ENCODE peak calls at places on chromosomes 11 and 22, in ten cellular contexts. M, E, Q, A, U, Y, D, G, H and W are unnamed samples.

GRCh38 chr11:87290304-87290922 is 252.7 kb downstream of the TMEM135 start:
- DNase-seq in M (peak), E (no peak), Q (no peak), A (no peak), U (no peak), Y (no peak), D (no peak), G (peak), H (no peak), W (no peak)

GRCh38 chr11:1567052-1567720 is 4.9 kb downstream of the DUSP8 start:
- DNase-seq in M (no peak), E (no peak), Q (no peak), A (peak), U (no peak), Y (no peak), D (no peak), G (no peak), H (no peak), W (no peak)

GRCh38 chr11:128686745-128687177 is 7.1 kb upstream of the FLI1 start:
- DNase-seq in M (peak), E (peak), Q (peak), A (peak), U (no peak), Y (peak), D (peak), G (no peak), H (peak), W (peak)

GRCh38 chr11:6468712-6469495 is 4.8 kb downstream of the TRIM3 start:
- DNase-seq in M (peak), E (peak), Q (no peak), A (no peak), U (peak), Y (no peak), D (peak), G (peak), H (peak), W (peak)

GRCh38 chr11:62805991-62806441 is 776 bp upstream of the NXF1 start:
- DNase-seq in M (peak), E (no peak), Q (no peak), A (no peak), U (no peak), Y (peak), D (no peak), G (peak), H (peak), W (peak)

GRCh38 chr11:62449451-62449851 is 30.6 kb downstream of the SCGB1A1 start:
- DNase-seq in M (no peak), E (no peak), Q (no peak), A (no peak), U (no peak), Y (no peak), D (no peak), G (no peak), H (no peak), W (no peak)

GRCh38 chr11:119796363-119797060 is 67.5 kb upstream of the NECTIN1 start:
- DNase-seq in M (peak), E (no peak), Q (no peak), A (no peak), U (no peak), Y (no peak), D (no peak), G (no peak), H (no peak), W (peak)

GRCh38 chr22:24803064-24803542 is 2.9 kb upstream of the SGSM1 start:
- DNase-seq in M (peak), E (peak), Q (no peak), A (peak), U (peak), Y (peak), D (peak), G (peak), H (peak), W (peak)

GRCh38 chr11:19447150-19447566 is 206.4 kb upstream of the E2F8 start:
- DNase-seq in M (no peak), E (no peak), Q (no peak), A (no peak), U (no peak), Y (no peak), D (no peak), G (no peak), H (no peak), W (no peak)

GRCh38 chr11:134486704-134487103 is 74.7 kb upstream of the B3GAT1 start:
- DNase-seq in M (no peak), E (no peak), Q (no peak), A (no peak), U (no peak), Y (no peak), D (no peak), G (no peak), H (no peak), W (no peak)

GRCh38 chr22:43996170-43996980 is 27.7 kb upstream of the PARVB start:
- DNase-seq in M (no peak), E (peak), Q (no peak), A (peak), U (peak), Y (peak), D (no peak), G (peak), H (peak), W (peak)

GRCh38 chr11:35602979-35603378 is 15.3 kb upstream of the FJX1 start:
- DNase-seq in M (no peak), E (no peak), Q (no peak), A (no peak), U (no peak), Y (no peak), D (no peak), G (no peak), H (no peak), W (no peak)

GRCh38 chr11:86152006-86152862 is 83.3 kb upstream of the PICALM start:
- DNase-seq in M (no peak), E (no peak), Q (no peak), A (no peak), U (no peak), Y (no peak), D (no peak), G (no peak), H (no peak), W (peak)

GRCh38 chr11:65652511-65653228 is 10.0 kb downstream of the RELA start:
- DNase-seq in M (peak), E (peak), Q (peak), A (peak), U (peak), Y (peak), D (peak), G (peak), H (peak), W (peak)

GRCh38 chr22:38924197-38924952 is 33.0 kb upstream of the APOBEC3A start:
- DNase-seq in M (no peak), E (peak), Q (no peak), A (no peak), U (peak), Y (no peak), D (no peak), G (no peak), H (no peak), W (no peak)

GRCh38 chr11:2089536-2090165 is 49.5 kb downstream of the IGF2 start:
- DNase-seq in M (peak), E (no peak), Q (peak), A (no peak), U (no peak), Y (peak), D (peak), G (no peak), H (peak), W (no peak)

GRCh38 chr22:49432211-49432905 is 395.3 kb downstream of the BRD1 start:
- DNase-seq in M (no peak), E (no peak), Q (no peak), A (no peak), U (no peak), Y (no peak), D (no peak), G (no peak), H (no peak), W (no peak)

GRCh38 chr22:27105142-27106025 is 448.0 kb downstream of the MIAT start:
- DNase-seq in M (no peak), E (peak), Q (no peak), A (no peak), U (peak), Y (no peak), D (no peak), G (no peak), H (no peak), W (no peak)

GRCh38 chr22:45911601-45912271 is 65.2 kb downstream of the WNT7B start:
- DNase-seq in M (no peak), E (peak), Q (peak), A (no peak), U (peak), Y (no peak), D (no peak), G (no peak), H (no peak), W (no peak)

GRCh38 chr22:43210631-43211515 is 23.9 kb upstream of the TTLL12 start:
- DNase-seq in M (no peak), E (no peak), Q (no peak), A (no peak), U (no peak), Y (no peak), D (no peak), G (no peak), H (no peak), W (no peak)

GRCh38 chr11:21110378-21110777 is 441.0 kb downstream of the NELL1 start:
- DNase-seq in M (no peak), E (no peak), Q (no peak), A (no peak), U (no peak), Y (no peak), D (no peak), G (no peak), H (no peak), W (no peak)

GRCh38 chr11:3222941-3223905 is 4.6 kb upstream of the MRGPRG start:
- DNase-seq in M (no peak), E (no peak), Q (no peak), A (no peak), U (no peak), Y (no peak), D (no peak), G (peak), H (no peak), W (no peak)

GRCh38 chr11:113681711-113682410 is 24.2 kb downstream of the TMPRSS5 start:
- DNase-seq in M (no peak), E (no peak), Q (no peak), A (no peak), U (no peak), Y (no peak), D (no peak), G (no peak), H (no peak), W (no peak)

GRCh38 chr11:75768909-75769771 is 562 bp downstream of the DGAT2 start:
- DNase-seq in M (no peak), E (no peak), Q (no peak), A (no peak), U (no peak), Y (no peak), D (peak), G (no peak), H (peak), W (no peak)

GRCh38 chr11:1117970-1118369 is 39.8 kb upstream of the MUC5AC start:
- DNase-seq in M (no peak), E (no peak), Q (peak), A (no peak), U (no peak), Y (no peak), D (peak), G (no peak), H (no peak), W (no peak)

GRCh38 chr22:37309221-37310074 is 27.1 kb downstream of the CYTH4 start:
- DNase-seq in M (no peak), E (no peak), Q (no peak), A (no peak), U (no peak), Y (peak), D (no peak), G (peak), H (peak), W (no peak)

GRCh38 chr11:40924915-40925314 is 534.5 kb downstream of the LRRC4C start:
- DNase-seq in M (peak), E (no peak), Q (no peak), A (no peak), U (no peak), Y (no peak), D (no peak), G (peak), H (no peak), W (peak)

GRCh38 chr11:34358666-34359547 is 1.1 kb upstream of the ABTB2 start:
- DNase-seq in M (peak), E (peak), Q (peak), A (peak), U (peak), Y (peak), D (peak), G (peak), H (peak), W (peak)

GRCh38 chr11:43574949-43575915 is 105.3 kb upstream of the HSD17B12 start:
- DNase-seq in M (peak), E (peak), Q (no peak), A (no peak), U (peak), Y (no peak), D (peak), G (no peak), H (peak), W (peak)